ENCODE peak calls at places on chromosomes 16 and 17, in four cellular contexts. W is A549, H is stomach, O is transverse colon. T is an unnamed sample.

GRCh38 chr16:13393816-13394215 is 492.4 kb downstream of the SHISA9 start:
- DNase-seq in W (no peak), H (no peak), O (no peak), T (no peak)

GRCh38 chr17:19648475-19649406 is at the start of gene ALDH3A2:
- DNase-seq in W (peak), H (peak), O (peak), T (peak)

GRCh38 chr16:3655791-3656490 is 1.4 kb downstream of the DNASE1 start:
- DNase-seq in W (no peak), H (no peak), O (no peak), T (no peak)

GRCh38 chr17:16973760-16974540 is 2.0 kb upstream of the TNFRSF13B start:
- DNase-seq in W (no peak), H (no peak), O (no peak), T (no peak)

GRCh38 chr16:1509307-1510221 is 16.4 kb downstream of the TELO2 start:
- DNase-seq in W (no peak), H (no peak), O (no peak), T (no peak)

GRCh38 chr16:54873081-54873480 is 57.6 kb upstream of the IRX5 start:
- DNase-seq in W (no peak), H (no peak), O (no peak), T (no peak)

GRCh38 chr17:653724-654123 is 60.9 kb downstream of the VPS53 start:
- DNase-seq in W (no peak), H (no peak), O (no peak), T (no peak)

GRCh38 chr16:28981517-28981916 is 3.3 kb upstream of the LAT start:
- DNase-seq in W (peak), H (no peak), O (no peak), T (peak)

GRCh38 chr17:49914096-49914490 is 54.9 kb upstream of the DLX4 start:
- DNase-seq in W (no peak), H (no peak), O (no peak), T (no peak)

GRCh38 chr16:728131-728889 is 1.4 kb downstream of the HAGHL start:
- DNase-seq in W (peak), H (peak), O (peak), T (peak)

GRCh38 chr17:82219753-82220709 is 7.4 kb upstream of the CCDC57 start:
- DNase-seq in W (no peak), H (no peak), O (no peak), T (no peak)

GRCh38 chr17:61410100-61410551 is 10.5 kb downstream of the TBX2 start:
- DNase-seq in W (no peak), H (no peak), O (no peak), T (no peak)

GRCh38 chr17:64349949-64350348 is 40.7 kb downstream of the PECAM1 start:
- DNase-seq in W (no peak), H (no peak), O (no peak), T (no peak)

GRCh38 chr17:17479209-17479608 is 2.4 kb downstream of the MED9 start:
- DNase-seq in W (no peak), H (no peak), O (no peak), T (no peak)

GRCh38 chr16:53147500-53148065 is 92.8 kb downstream of the CHD9 start:
- DNase-seq in W (no peak), H (no peak), O (no peak), T (no peak)

GRCh38 chr17:48441231-48441711 is 11.3 kb upstream of the SKAP1 start:
- DNase-seq in W (no peak), H (no peak), O (no peak), T (no peak)

GRCh38 chr17:43702636-43703035 is 40.9 kb upstream of the MEOX1 start:
- DNase-seq in W (peak), H (no peak), O (no peak), T (peak)

GRCh38 chr16:53565300-53565699 is 62.3 kb upstream of the AKTIP start:
- DNase-seq in W (no peak), H (no peak), O (no peak), T (no peak)

GRCh38 chr16:28313587-28313986 is 21.3 kb downstream of the SBK1 start:
- DNase-seq in W (no peak), H (no peak), O (no peak), T (no peak)

GRCh38 chr17:17236295-17237025 is 508 bp downstream of the FLCN start:
- DNase-seq in W (peak), H (no peak), O (peak), T (peak)

GRCh38 chr17:63772801-63773271 is 561 bp downstream of the CCDC47 start:
- DNase-seq in W (peak), H (no peak), O (peak), T (no peak)

GRCh38 chr17:42520540-42520951 is 15.5 kb upstream of the NAGLU start:
- DNase-seq in W (no peak), H (no peak), O (no peak), T (no peak)

GRCh38 chr17:57629470-57629869 is 115.6 kb downstream of the CCDC182 start:
- DNase-seq in W (no peak), H (no peak), O (peak), T (no peak)

GRCh38 chr16:82935781-82936180 is 309.0 kb downstream of the CDH13 start:
- DNase-seq in W (no peak), H (no peak), O (no peak), T (no peak)

GRCh38 chr17:44941712-44942331 is 5.8 kb downstream of the KIF18B start:
- DNase-seq in W (peak), H (no peak), O (no peak), T (no peak)

GRCh38 chr16:14205666-14206065 is 134.5 kb downstream of the MRTFB start:
- DNase-seq in W (no peak), H (no peak), O (no peak), T (no peak)

GRCh38 chr17:2631211-2631610 is 37.8 kb downstream of the PAFAH1B1 start:
- DNase-seq in W (no peak), H (no peak), O (no peak), T (no peak)

GRCh38 chr17:11893862-11894261 is 103.4 kb downstream of the ZNF18 start:
- DNase-seq in W (no peak), H (no peak), O (no peak), T (no peak)

GRCh38 chr16:19892902-19893301 is 8.3 kb upstream of the GPRC5B start:
- DNase-seq in W (no peak), H (no peak), O (no peak), T (no peak)

GRCh38 chr16:48329138-48329537 is 56.1 kb downstream of the SIAH1 start:
- DNase-seq in W (no peak), H (no peak), O (no peak), T (no peak)

GRCh38 chr16:78210305-78210704 is 110.9 kb downstream of the WWOX start:
- DNase-seq in W (peak), H (no peak), O (no peak), T (no peak)

GRCh38 chr16:55542459-55543082 is 23.9 kb upstream of the CAPNS2 start:
- DNase-seq in W (no peak), H (no peak), O (no peak), T (no peak)

GRCh38 chr16:12489362-12489761 is 314.3 kb downstream of the CPPED1 start:
- DNase-seq in W (no peak), H (no peak), O (no peak), T (no peak)

GRCh38 chr16:27430923-27431484 is 29.0 kb downstream of the IL21R start:
- DNase-seq in W (no peak), H (peak), O (no peak), T (peak)

GRCh38 chr17:43171761-43172487 is 910 bp downstream of the NBR1 start:
- DNase-seq in W (peak), H (no peak), O (peak), T (no peak)

GRCh38 chr17:77455111-77455877 is 314.5 kb downstream of the SEC14L1 start:
- DNase-seq in W (no peak), H (no peak), O (no peak), T (no peak)

GRCh38 chr17:66667491-66668030 is 167.4 kb upstream of the CACNG5 start:
- DNase-seq in W (no peak), H (no peak), O (no peak), T (peak)

GRCh38 chr16:89367538-89368059 is 122.8 kb downstream of the ANKRD11 start:
- DNase-seq in W (no peak), H (no peak), O (no peak), T (no peak)

GRCh38 chr17:36094232-36094631 is 4.3 kb upstream of the CCL3 start:
- DNase-seq in W (no peak), H (no peak), O (no peak), T (no peak)

GRCh38 chr17:36085710-36086268 is 4.2 kb downstream of the CCL3 start:
- DNase-seq in W (no peak), H (no peak), O (no peak), T (no peak)

GRCh38 chr17:36088559-36089376 is 1.2 kb downstream of the CCL3 start:
- DNase-seq in W (no peak), H (no peak), O (no peak), T (no peak)

GRCh38 chr17:36092228-36092627 is 2.3 kb upstream of the CCL3 start:
- DNase-seq in W (no peak), H (no peak), O (no peak), T (no peak)

GRCh38 chr17:36089888-36090836 is at the start of gene CCL3:
- DNase-seq in W (no peak), H (no peak), O (peak), T (no peak)
- TF ChIP-seq EP300 in W (no peak), H (no peak), O (no peak), T (no peak)

DNA sequence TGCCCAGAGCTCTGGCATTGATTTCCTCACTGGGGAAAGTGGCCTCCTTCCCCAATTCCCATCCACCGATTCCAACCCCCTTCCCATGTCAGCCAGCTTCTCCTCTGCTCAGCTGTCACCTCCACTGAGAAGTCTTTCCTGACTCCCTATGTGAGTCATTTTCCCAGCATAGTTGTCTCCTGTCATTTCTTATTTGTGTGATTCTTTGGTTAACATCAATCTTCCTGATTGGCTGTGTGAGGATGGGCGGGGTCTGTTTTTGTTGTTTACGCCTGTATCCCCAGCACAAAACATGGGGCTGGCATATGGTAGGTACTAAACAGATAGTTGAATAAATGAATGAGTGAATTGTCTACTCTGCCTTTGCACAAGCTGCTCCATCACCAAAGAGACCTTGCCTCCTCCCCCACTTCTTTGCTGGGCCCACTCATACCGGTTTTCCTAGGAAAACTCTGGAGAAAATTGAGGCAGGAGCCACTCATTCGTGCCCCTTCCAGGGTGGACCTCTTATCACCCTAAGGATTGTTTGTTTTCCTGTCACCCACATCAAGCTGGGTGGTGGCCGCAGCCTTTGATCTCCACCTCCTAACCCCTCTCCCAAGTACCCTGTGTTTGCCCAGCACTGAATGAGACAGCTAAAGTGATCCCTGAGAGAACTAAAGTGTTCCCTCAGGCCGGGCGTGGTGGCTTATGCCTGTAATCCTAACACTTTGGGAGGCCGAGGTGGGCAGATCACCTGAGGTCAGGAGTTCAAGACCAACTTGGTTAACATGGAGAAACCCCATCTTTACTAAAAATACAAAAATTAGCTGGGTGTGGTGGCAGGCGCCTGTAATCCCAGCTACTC is 1.2 kb upstream of the GRB7 start:
- DNase-seq in W (peak), H (no peak), O (no peak), T (peak)
- TF ChIP-seq EP300 in W (no peak), H (no peak), O (no peak), T (no peak)

DNA sequence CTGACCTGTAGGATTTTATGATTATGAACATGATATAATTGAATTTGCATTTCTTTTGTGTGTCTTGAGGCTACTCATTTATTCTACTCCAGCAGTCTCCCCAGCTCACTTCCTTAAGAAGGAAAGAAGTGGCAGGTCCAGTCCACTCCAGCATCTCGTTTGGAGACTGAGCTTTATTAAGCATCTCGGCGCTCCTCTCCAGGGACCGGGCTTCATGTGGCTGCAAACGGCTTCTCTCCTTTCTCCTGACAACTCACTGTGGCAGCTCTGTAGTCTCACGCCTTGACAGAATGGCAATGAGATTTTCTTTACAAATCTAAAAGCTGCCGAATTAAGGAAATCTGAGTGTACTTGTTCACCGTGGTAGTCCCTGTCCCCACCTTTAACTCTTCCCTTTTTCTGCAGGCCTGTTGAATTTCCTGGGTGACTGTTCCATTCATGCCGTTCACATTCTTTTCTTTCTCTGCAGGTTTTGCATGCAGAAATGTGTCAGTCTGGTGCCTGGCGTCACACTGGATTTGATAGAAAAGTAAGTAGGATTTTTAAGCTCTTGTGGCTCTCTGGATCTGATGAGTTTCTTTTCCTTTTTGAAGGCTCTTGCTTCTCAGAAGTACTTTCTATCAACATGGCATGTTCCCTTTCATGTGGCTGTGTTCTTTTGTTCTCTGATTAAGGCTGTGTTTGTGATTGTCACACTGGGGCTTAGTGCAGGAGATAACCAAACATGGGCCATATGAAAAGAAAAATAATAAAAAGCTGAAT is 200.5 kb upstream of the CHMP6 start:
- DNase-seq in W (no peak), H (no peak), O (no peak), T (no peak)
- TF ChIP-seq EP300 in W (no peak), H (no peak), O (no peak), T (no peak)

DNA sequence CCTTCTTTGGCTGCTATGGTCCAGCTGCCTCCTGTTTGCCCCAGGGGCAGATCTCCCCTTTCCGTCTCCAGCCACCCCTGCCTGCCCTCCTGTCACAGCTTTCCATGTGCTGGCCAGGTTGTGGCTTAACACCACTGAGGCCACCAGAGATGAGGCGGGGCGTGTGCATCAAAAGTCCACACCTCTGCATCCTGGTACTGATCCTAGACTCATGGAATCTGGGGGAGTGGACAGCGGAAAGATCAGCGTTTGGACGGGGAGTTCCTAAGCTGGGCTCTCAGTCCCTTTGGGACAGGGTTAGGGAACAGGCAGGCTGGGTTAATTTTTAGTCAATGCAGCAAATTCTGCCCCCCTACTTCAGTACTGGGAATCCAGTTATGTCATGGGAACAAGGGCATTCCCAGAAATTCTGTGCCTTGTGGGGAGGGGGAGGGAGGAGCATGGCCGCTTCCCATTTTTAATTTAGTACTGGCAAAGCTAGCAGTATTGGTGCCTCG is 3.9 kb downstream of the IGFBP4 start:
- DNase-seq in W (no peak), H (no peak), O (no peak), T (no peak)
- TF ChIP-seq EP300 in W (no peak), H (no peak), O (no peak), T (no peak)

T was measured in K562.